ENCODE peak calls at places on chromosomes 5 and 9, in seven cellular contexts. N is neuronal stem cell; O is CD4-positive, alpha-beta memory T cell; W is PC-3; Z is BE2C; F is uterus; V is CD8-positive, alpha-beta T cell. M is an unnamed sample.

GRCh38 chr9:132506907-132507669 is 75.3 kb upstream of the BARHL1 start:
- DNase-seq in N (no peak), O (no peak), W (peak; percentile 23), Z (peak; percentile 70), F (no peak), V (no peak), M (no peak)

GRCh38 chr5:42057254-42057690 is 132.2 kb downstream of the FBXO4 start:
- DNase-seq in N (peak; percentile 45), O (peak; percentile 54), W (peak; percentile 86), Z (peak; percentile 59), F (no peak), V (peak; percentile 26), M (peak; percentile 57)

GRCh38 chr5:167699434-167699833 is 592.0 kb upstream of the WWC1 start:
- DNase-seq in N (peak; percentile 67), O (no peak), W (peak; percentile 94), Z (no peak), F (no peak), V (no peak), M (peak; percentile 84)

GRCh38 chr5:12330993-12331588 is 426.8 kb upstream of the CTNND2 start:
- DNase-seq in N (no peak), O (no peak), W (no peak), Z (no peak), F (no peak), V (no peak), M (peak; percentile 91)

GRCh38 chr5:118253401-118254061 is 734.8 kb downstream of the DTWD2 start:
- DNase-seq in N (no peak), O (no peak), W (no peak), Z (no peak), F (no peak), V (no peak), M (no peak)

GRCh38 chr5:362978-363765 is 41.7 kb downstream of the AHRR start:
- DNase-seq in N (no peak), O (no peak), W (no peak), Z (no peak), F (no peak), V (no peak), M (no peak)

GRCh38 chr5:127826011-127826410 is 122.8 kb downstream of the CCDC192 start:
- DNase-seq in N (no peak), O (no peak), W (no peak), Z (no peak), F (no peak), V (no peak), M (no peak)

GRCh38 chr5:68269820-68270219 is 54.3 kb downstream of the PIK3R1 start:
- DNase-seq in N (no peak), O (no peak), W (no peak), Z (no peak), F (no peak), V (no peak), M (no peak)

GRCh38 chr9:129131300-129132145 is 20.3 kb downstream of the PTPA start:
- DNase-seq in N (no peak), O (peak; percentile 85), W (peak; percentile 68), Z (peak; percentile 78), F (peak; percentile 72), V (peak; percentile 77), M (no peak)

GRCh38 chr9:130053504-130054427 is at the start of gene GPR107:
- DNase-seq in N (peak; percentile 73), O (peak; percentile 80), W (peak; percentile 56), Z (peak; percentile 83), F (peak; percentile 72), V (peak; percentile 46), M (no peak)

GRCh38 chr5:110815916-110816605 is 77.3 kb downstream of the SLC25A46 start:
- DNase-seq in N (no peak), O (no peak), W (no peak), Z (no peak), F (no peak), V (no peak), M (no peak)

GRCh38 chr9:98983295-98984268 is 39.9 kb downstream of the COL15A1 start:
- DNase-seq in N (no peak), O (no peak), W (no peak), Z (no peak), F (no peak), V (no peak), M (no peak)

DNA sequence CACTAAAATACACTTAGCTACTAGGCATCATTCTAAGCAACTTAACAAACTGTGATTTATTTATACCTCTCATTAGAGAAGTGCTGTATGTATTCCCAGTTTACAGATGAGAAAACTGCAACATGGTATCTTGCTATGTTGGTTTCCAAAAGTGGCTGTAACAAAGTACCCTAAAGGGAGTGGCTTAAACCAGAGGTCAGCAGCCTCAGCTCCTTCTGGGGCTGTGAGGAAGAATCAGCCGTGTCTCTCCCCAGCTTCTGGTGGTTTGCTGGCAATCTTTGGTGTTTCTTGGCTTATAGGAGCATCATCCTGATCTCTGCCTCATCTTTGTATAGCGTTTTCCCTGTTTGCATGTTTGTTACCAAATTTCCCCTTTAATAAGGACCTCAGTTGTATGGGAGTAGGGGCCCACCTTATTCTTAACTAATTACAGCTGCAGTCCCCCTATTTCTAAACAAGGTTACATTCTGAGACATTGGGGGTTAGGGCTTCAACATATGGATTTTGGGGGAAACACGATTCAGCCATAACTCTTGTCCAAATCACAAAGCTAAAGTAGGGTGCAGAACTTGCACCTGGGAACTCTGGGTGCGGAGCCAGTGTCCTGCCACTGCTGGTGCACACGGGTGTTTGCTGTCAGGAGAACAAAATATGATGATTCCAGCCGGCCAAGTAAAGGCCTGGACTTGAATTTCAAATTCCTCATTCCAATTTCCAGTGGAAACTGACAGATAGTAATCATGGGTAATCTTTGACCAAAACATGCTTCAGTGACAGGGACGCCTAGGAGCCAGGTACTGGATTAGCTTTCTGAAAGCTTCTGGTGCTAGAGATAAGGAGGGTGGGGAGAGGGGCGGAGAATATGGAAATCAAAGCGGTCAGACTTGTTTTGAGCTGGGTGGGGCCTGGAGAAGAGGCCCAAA is 43.3 kb downstream of the RAI14 start:
- DNase-seq in N (no peak), O (no peak), W (no peak), Z (no peak), F (no peak), V (no peak), M (no peak)
- H3K4me1 ChIP-seq in N (peaks cover 12% of the 10 kb centered on the region), O (peaks cover 10% of the 10 kb centered on the region), W (peaks cover 12% of the 10 kb centered on the region), Z (no peaks in the 10 kb centered on the region), F (peaks cover 4% of the 10 kb centered on the region), V (no peaks in the 10 kb centered on the region), M (peaks cover 11% of the 10 kb centered on the region)

GRCh38 chr5:160312139-160312959 is at the start of gene CCNJL:
- DNase-seq in N (peak; percentile 89), O (no peak), W (peak; percentile 74), Z (peak; percentile 84), F (peak; percentile 22), V (no peak), M (no peak)

GRCh38 chr5:160310910-160311295 is 1.5 kb downstream of the CCNJL start:
- DNase-seq in N (no peak), O (no peak), W (no peak), Z (no peak), F (no peak), V (no peak), M (no peak)

GRCh38 chr5:160311491-160312138 is 749 bp downstream of the CCNJL start:
- DNase-seq in N (no peak), O (no peak), W (no peak), Z (peak; percentile 33), F (no peak), V (no peak), M (no peak)

GRCh38 chr5:160312960-160313734 is 783 bp upstream of the CCNJL start:
- DNase-seq in N (no peak), O (no peak), W (no peak), Z (no peak), F (no peak), V (no peak), M (no peak)

GRCh38 chr5:160310140-160310909 is 2.0 kb downstream of the CCNJL start:
- DNase-seq in N (no peak), O (no peak), W (no peak), Z (no peak), F (no peak), V (no peak), M (no peak)
- H3K4me1 ChIP-seq in N (peaks cover 4% of the 10 kb centered on the region), O (no peaks in the 10 kb centered on the region), W (peaks cover 18% of the 10 kb centered on the region), Z (no peaks in the 10 kb centered on the region), F (no peaks in the 10 kb centered on the region), V (no peaks in the 10 kb centered on the region), M (peaks cover 7% of the 10 kb centered on the region)

GRCh38 chr9:121322037-121322736 is 47.9 kb downstream of the STOM start:
- DNase-seq in N (no peak), O (no peak), W (peak; percentile 94), Z (no peak), F (no peak), V (no peak), M (no peak)
- H3K4me1 ChIP-seq in N (peaks cover 11% of the 10 kb centered on the region), O (peaks cover 24% of the 10 kb centered on the region), W (peaks cover 8% of the 10 kb centered on the region), Z (peaks cover 5% of the 10 kb centered on the region), F (peaks cover 16% of the 10 kb centered on the region), V (peaks cover 7% of the 10 kb centered on the region), M (no peaks in the 10 kb centered on the region)

DNA sequence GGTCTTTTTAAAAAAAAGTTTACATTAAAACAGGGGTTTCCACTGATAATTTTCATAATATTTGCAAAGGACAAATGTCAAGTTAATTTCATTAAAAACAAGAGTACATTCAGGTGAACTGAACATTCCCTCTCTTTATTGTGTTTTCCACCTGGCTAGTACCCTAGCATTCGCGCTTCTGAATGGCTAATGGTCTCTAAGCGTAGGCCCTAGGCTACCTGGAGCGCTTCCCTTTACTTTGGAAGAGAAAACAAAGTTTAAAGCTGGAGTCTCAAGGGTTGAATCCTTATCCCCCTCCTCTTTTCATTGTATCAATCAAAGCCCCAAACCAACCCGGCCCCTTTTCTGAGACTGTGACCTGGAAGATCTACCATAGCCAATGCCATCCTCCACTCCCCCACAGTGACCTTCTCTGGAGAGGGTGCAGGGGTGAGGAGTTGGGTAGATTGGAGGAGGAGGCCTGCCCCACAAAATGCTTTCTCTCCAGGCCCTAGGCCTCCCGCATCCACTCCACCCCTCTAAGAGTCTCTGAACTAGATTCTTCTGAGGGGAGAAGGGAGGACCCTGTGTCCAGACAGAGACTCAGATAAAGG is 73.3 kb upstream of the TBCA start:
- DNase-seq in N (no peak), O (no peak), W (no peak), Z (no peak), F (no peak), V (no peak), M (no peak)
- H3K4me1 ChIP-seq in N (peaks cover 31% of the 10 kb centered on the region), O (peaks cover 22% of the 10 kb centered on the region), W (no peaks in the 10 kb centered on the region), Z (peaks cover 4% of the 10 kb centered on the region), F (no peaks in the 10 kb centered on the region), V (peaks cover 13% of the 10 kb centered on the region), M (peaks cover 13% of the 10 kb centered on the region)

GRCh38 chr5:146199216-146199815 is 4.1 kb upstream of the RBM27 start:
- DNase-seq in N (no peak), O (no peak), W (no peak), Z (no peak), F (no peak), V (no peak), M (no peak)
- H3K4me1 ChIP-seq in N (no peaks in the 10 kb centered on the region), O (peaks cover 6% of the 10 kb centered on the region), W (peaks cover 8% of the 10 kb centered on the region), Z (no peaks in the 10 kb centered on the region), F (no peaks in the 10 kb centered on the region), V (peaks cover 7% of the 10 kb centered on the region), M (no peaks in the 10 kb centered on the region)

GRCh38 chr9:127966416-127967150 is 14.2 kb downstream of the EEIG1 start:
- DNase-seq in N (no peak), O (no peak), W (no peak), Z (no peak), F (peak; percentile 37), V (no peak), M (no peak)

GRCh38 chr9:127968046-127968445 is 12.7 kb downstream of the EEIG1 start:
- DNase-seq in N (no peak), O (peak; percentile 75), W (peak; percentile 78), Z (peak; percentile 14), F (peak; percentile 57), V (no peak), M (no peak)

GRCh38 chr9:127967151-127967809 is 13.5 kb downstream of the EEIG1 start:
- DNase-seq in N (no peak), O (no peak), W (no peak), Z (no peak), F (peak; percentile 42), V (no peak), M (no peak)

GRCh38 chr9:127963359-127964064 is 17.3 kb downstream of the EEIG1 start:
- DNase-seq in N (no peak), O (no peak), W (no peak), Z (no peak), F (peak; percentile 69), V (no peak), M (no peak)

GRCh38 chr9:127965953-127966352 is 14.8 kb downstream of the EEIG1 start:
- DNase-seq in N (no peak), O (no peak), W (no peak), Z (peak; percentile 25), F (no peak), V (no peak), M (no peak)
- H3K4me1 ChIP-seq in N (peaks cover 28% of the 10 kb centered on the region), O (peaks cover 100% of the 10 kb centered on the region), W (peaks cover 55% of the 10 kb centered on the region), Z (peaks cover 64% of the 10 kb centered on the region), F (peaks cover 69% of the 10 kb centered on the region), V (peaks cover 100% of the 10 kb centered on the region), M (peaks cover 21% of the 10 kb centered on the region)